ENCODE peak calls at places on chromosomes 1 and 21, in four cellular contexts. K is H9, X is IMR-90, U is neuronal stem cell. A is an unnamed sample.

GRCh38 chr1:221761354-221762002 is 19.6 kb upstream of the DUSP10 start:
- DNase-seq in U (no peak), X (no peak), K (no peak), A (no peak)

GRCh38 chr1:235101558-235102258 is 26.9 kb downstream of the TOMM20 start:
- DNase-seq in U (no peak), K (no peak), X (no peak), A (no peak)

GRCh38 chr1:28680141-28680540 is 11.6 kb downstream of the GMEB1 start:
- DNase-seq in X (peak; percentile 37), U (no peak), K (no peak), A (no peak)

GRCh38 chr1:227776277-227776676 is 39.2 kb upstream of the PRSS38 start:
- DNase-seq in X (peak; percentile 80), K (no peak), U (no peak), A (no peak)

GRCh38 chr1:236185687-236186086 is 43.3 kb downstream of the GPR137B start:
- DNase-seq in U (no peak), X (no peak), K (no peak), A (no peak)

GRCh38 chr1:194723067-194723466 is 1536.7 kb upstream of the B3GALT2 start:
- DNase-seq in X (peak; percentile 73), K (no peak), U (no peak), A (no peak)

GRCh38 chr1:170175032-170175431 is 29.3 kb downstream of the NTMT2 start:
- DNase-seq in X (peak; percentile 21), U (no peak), K (no peak), A (no peak)

GRCh38 chr1:245019904-245020486 is 134.8 kb upstream of the KIF26B start:
- DNase-seq in U (no peak), K (no peak), X (no peak), A (peak; percentile 26)

DNA sequence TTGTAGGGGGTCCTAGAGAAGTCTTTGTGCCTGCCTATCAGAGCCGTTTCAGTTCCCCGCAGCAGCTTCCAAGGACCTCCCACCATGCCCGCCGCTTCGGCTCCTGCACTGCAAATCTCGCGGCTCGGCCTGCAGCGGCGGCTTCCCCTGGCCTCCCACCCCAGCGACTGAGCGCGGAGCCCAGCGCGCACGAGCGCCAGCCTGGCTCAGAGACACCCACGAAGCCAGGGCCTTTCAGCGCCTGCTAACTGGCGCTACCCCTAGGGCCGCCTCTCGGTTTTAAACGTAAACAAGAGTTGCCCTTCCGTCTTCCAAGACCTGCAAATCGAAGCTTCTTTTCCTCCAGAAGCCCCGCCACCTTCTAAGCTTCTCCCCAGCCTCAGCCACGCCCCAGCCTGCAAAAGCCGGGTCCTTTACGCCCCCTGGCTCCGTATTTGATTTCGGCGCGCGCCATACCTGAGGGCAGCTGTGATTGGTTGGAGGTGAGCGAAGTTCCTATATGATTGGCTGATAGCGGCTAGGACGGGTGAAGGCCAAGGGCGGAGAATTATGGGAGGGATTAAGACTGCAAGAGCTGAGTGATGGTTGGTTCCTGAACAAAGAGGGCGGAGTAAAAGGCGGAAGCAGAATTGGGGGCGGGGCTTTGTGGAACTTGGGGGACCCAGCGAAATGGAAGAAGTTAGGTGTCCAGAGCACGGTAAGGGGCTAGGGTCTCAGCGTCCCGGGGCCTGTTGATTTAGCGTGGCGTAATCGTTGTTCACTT is at the start of gene TTF2:
- DNase-seq in K (peak; percentile 99), U (peak; percentile 97), X (peak; percentile 98), A (peak; percentile 100)
- H4K8ac ChIP-seq in K (no peak within 1 kb of the TSS), U (peak within 1 kb of the TSS; percentile 92), X (peak within 1 kb of the TSS; percentile 64), A (no peak within 1 kb of the TSS)

GRCh38 chr1:151966061-151966460 is 27.6 kb downstream of the S100A10 start:
- DNase-seq in X (no peak), U (no peak), K (no peak), A (no peak)

GRCh38 chr1:151961795-151962194 is 31.9 kb downstream of the S100A10 start:
- DNase-seq in X (no peak), K (no peak), U (no peak), A (no peak)

GRCh38 chr1:151964510-151964909 is 29.1 kb downstream of the S100A10 start:
- DNase-seq in X (no peak), U (no peak), K (no peak), A (no peak)

GRCh38 chr1:151960780-151961513 is 32.7 kb downstream of the S100A10 start:
- DNase-seq in U (no peak), X (no peak), K (no peak), A (no peak)

DNA sequence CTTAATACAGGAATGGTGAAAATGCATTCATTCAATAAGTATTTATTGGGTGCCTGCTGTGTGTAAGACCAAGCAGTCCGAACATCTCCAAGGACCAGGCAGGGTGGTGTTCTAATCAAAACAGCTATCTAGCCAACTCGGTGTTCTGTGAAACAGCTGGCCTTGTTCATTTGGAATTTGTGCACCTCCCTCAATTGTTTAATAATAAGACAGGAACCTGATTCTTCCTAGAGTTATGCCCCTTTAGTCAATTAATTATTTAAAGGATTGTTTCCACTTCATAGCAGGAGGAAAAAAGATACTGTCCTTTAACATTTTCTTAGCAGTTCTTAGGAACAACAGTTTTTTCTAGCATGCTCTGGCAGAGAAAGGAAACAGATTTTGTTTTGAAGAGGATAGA is 30.4 kb downstream of the S100A10 start:
- DNase-seq in K (no peak), X (no peak), U (no peak), A (no peak)
- H3K9ac ChIP-seq in K (no peak overlapping the region), X (no peak overlapping the region), U (no peak overlapping the region), A (no peak overlapping the region)

GRCh38 chr1:183379951-183380350 is 38.2 kb downstream of the NMNAT2 start:
- DNase-seq in K (no peak), U (no peak), X (no peak), A (no peak)
- H2BK15ac ChIP-seq in K (no peak overlapping the region), U (no peak overlapping the region), X (no peak overlapping the region), A (no peak overlapping the region)

GRCh38 chr21:27759820-27760219 is 792.9 kb upstream of the ADAMTS5 start:
- DNase-seq in U (no peak), X (no peak), K (peak; percentile 24), A (peak; percentile 27)
- H4K8ac ChIP-seq in U (no peak overlapping the region), X (no peak overlapping the region), K (no peak overlapping the region), A (no peak overlapping the region)

DNA sequence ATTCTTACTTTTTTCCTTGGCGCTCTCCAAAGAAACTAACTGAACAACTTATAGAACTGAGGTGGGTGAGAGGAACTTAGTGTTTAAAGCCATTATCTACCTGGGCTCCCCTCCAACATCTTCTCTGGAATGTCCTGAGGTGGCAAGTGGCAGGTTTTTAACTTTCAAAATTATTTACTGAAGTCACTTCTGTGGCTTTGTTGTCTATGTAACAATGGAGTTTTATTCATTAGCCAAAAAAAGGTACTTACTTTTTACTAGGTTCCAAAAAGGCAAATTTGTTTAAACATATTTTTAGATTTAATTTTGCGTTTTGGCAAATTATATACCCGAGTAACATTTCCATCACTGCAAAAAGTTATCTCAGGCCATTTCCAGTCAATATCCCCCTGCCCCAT is 2.4 kb downstream of the ENO1 start:
- DNase-seq in U (no peak), X (no peak), K (no peak), A (no peak)
- H3K9ac ChIP-seq in U (no peak overlapping the region), X (no peak overlapping the region), K (no peak overlapping the region), A (peak overlapping the region; percentile 100)

DNA sequence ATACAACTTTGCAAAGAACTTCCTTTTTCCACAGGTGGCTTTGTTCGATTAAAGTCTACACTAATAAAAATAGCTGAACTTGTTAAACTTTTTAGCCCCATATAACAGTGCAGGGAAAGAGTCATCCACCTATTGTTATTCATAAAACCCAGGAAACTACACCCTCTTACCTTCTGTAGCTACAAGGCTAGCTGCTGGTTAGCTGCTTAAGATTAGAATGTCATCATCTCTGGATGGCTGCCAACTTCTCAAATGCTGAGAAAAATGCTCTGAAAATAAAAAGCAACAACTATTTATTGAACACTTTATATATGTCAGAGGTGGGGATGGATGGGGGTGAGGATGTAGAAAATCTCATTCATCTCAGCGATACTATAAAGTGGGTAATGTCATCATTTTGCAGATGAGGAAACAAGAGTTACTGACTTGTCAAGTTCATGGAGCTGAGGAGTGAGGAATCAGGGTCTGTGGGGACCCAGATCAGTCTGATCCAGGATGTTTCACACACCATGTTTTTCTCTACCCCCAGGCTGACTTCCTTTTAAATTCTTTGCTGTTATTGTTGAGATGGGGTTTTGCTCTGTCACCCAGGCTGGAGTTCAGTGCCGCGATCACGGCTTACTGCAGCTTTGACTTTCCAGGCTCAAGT is 17.1 kb downstream of the ATP5PF start:
- DNase-seq in U (no peak), X (peak; percentile 51), K (no peak), A (no peak)
- H2BK15ac ChIP-seq in U (no peak overlapping the region), X (no peak overlapping the region), K (no peak overlapping the region), A (no peak overlapping the region)

GRCh38 chr21:27315373-27315772 is 348.5 kb upstream of the ADAMTS5 start:
- DNase-seq in U (no peak), X (no peak), K (no peak), A (peak; percentile 29)
- H4K8ac ChIP-seq in U (no peak overlapping the region), X (no peak overlapping the region), K (no peak overlapping the region), A (no peak overlapping the region)

GRCh38 chr1:163205513-163205912 is 2.8 kb upstream of the RGS5 start:
- DNase-seq in U (no peak), X (peak; percentile 46), K (no peak), A (no peak)

GRCh38 chr1:163197022-163197421 is 5.7 kb downstream of the RGS5 start:
- DNase-seq in U (no peak), X (no peak), K (no peak), A (peak; percentile 6)

GRCh38 chr1:163203561-163203960 is 845 bp upstream of the RGS5 start:
- DNase-seq in K (no peak), U (no peak), X (peak; percentile 3), A (peak; percentile 46)

GRCh38 chr1:163201906-163202305 is 810 bp downstream of the RGS5 start:
- DNase-seq in X (no peak), K (no peak), U (no peak), A (no peak)

DNA sequence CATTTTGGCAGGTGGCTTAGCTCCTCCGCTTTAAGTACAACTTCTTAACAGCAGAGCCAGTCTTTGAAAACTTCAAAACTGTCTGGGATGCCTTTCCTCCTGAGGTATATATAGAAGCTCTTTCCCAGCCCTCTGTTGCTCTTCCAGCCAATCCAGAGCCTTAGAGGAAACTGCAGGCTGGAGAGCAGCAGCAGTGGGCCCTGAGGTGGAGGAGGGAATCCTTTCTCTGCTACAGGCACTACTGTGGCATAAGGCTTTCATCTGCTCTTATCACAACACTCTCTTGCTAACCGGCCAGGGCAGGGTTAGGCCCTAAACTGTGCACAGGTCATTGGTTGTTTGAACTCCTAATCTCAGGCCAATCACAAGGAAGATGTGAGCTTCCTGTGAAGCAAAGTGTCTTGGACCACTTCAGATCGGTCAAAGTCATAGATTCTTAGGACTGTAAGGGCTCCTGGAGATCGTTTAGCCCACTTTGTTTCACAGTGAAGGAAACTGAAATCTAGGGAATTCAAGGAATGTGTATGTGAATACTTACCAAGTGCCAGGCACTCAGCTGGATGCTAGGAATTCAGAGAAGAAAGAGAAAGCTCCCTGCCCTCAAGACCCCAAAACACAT is at the start of gene RGS5:
- DNase-seq in U (peak; percentile 65), X (peak; percentile 40), K (peak; percentile 73), A (peak; percentile 99)
- H3K9ac ChIP-seq in U (no peak within 1 kb of the TSS), X (peak within 1 kb of the TSS; percentile 40), K (no peak within 1 kb of the TSS), A (no peak within 1 kb of the TSS)

GRCh38 chr1:69433073-69433472 is 134.6 kb upstream of the LRRC7 start:
- DNase-seq in U (no peak), K (no peak), X (no peak), A (no peak)

GRCh38 chr1:69441496-69441895 is 126.2 kb upstream of the LRRC7 start:
- DNase-seq in K (no peak), U (no peak), X (no peak), A (no peak)

GRCh38 chr1:69436151-69436550 is 131.6 kb upstream of the LRRC7 start:
- DNase-seq in U (no peak), K (no peak), X (no peak), A (no peak)
- H2BK15ac ChIP-seq in U (no peak overlapping the region), K (no peak overlapping the region), X (no peak overlapping the region), A (no peak overlapping the region)